ENCODE peak calls at places on chromosomes 3 and 15, in five cellular contexts. One of them, this sample, is unnamed. For H3K4me1, the result is how much of the 10 kb centered on the place peaks cover.

GRCh38 chr3:55620361-55621025 is 133.4 kb upstream of the WNT5A start:
- DNase-seq in H9: peak
- DNase-seq in H1: no peak
- DNase-seq in neuronal stem cell: no peak
- DNase-seq in mesenchymal stem cell: peak
- DNase-seq in this sample: peak

GRCh38 chr3:38723569-38724391 is 74.3 kb upstream of the SCN5A start:
- DNase-seq in H9: no peak
- DNase-seq in neuronal stem cell: no peak
- DNase-seq in H1: no peak
- DNase-seq in mesenchymal stem cell: no peak
- DNase-seq in this sample: no peak

GRCh38 chr3:184656430-184656990 is 55.4 kb downstream of the MAGEF1 start:
- DNase-seq in mesenchymal stem cell: no peak
- DNase-seq in neuronal stem cell: no peak
- DNase-seq in H9: no peak
- DNase-seq in H1: no peak
- DNase-seq in this sample: no peak

GRCh38 chr3:191634902-191635301 is 173.9 kb downstream of the PYDC2 start:
- DNase-seq in mesenchymal stem cell: no peak
- DNase-seq in H1: no peak
- DNase-seq in neuronal stem cell: no peak
- DNase-seq in H9: no peak
- DNase-seq in this sample: no peak

GRCh38 chr15:22947101-22948000 is 32.8 kb downstream of the CYFIP1 start:
- DNase-seq in H9: no peak
- DNase-seq in mesenchymal stem cell: no peak
- DNase-seq in neuronal stem cell: no peak
- DNase-seq in H1: no peak
- DNase-seq in this sample: no peak

GRCh38 chr3:52679139-52679538 is 6.6 kb downstream of the PBRM1 start:
- DNase-seq in H9: no peak
- DNase-seq in mesenchymal stem cell: no peak
- DNase-seq in neuronal stem cell: no peak
- DNase-seq in H1: no peak
- DNase-seq in this sample: no peak

GRCh38 chr3:141710888-141711616 is 27.0 kb upstream of the RNF7 start:
- DNase-seq in H9: no peak
- DNase-seq in H1: no peak
- DNase-seq in neuronal stem cell: no peak
- DNase-seq in mesenchymal stem cell: peak
- DNase-seq in this sample: peak

GRCh38 chr15:73318463-73319351 is 50.1 kb downstream of the HCN4 start:
- DNase-seq in neuronal stem cell: peak
- DNase-seq in H1: no peak
- DNase-seq in H9: peak
- DNase-seq in mesenchymal stem cell: no peak
- DNase-seq in this sample: no peak

GRCh38 chr15:68806220-68807105 is 14.2 kb downstream of the ANP32A start:
- DNase-seq in mesenchymal stem cell: no peak
- DNase-seq in neuronal stem cell: no peak
- DNase-seq in H1: no peak
- DNase-seq in H9: no peak
- DNase-seq in this sample: no peak

GRCh38 chr3:32391643-32392529 is at the start of gene CMTM7:
- DNase-seq in H9: peak
- DNase-seq in H1: no peak
- DNase-seq in neuronal stem cell: peak
- DNase-seq in mesenchymal stem cell: peak
- DNase-seq in this sample: peak

GRCh38 chr3:134463676-134464611 is 21.8 kb downstream of the ANAPC13 start:
- DNase-seq in mesenchymal stem cell: peak
- DNase-seq in H9: peak
- DNase-seq in neuronal stem cell: peak
- DNase-seq in H1: peak
- DNase-seq in this sample: peak

GRCh38 chr3:134931045-134931775 is 136.2 kb downstream of the EPHB1 start:
- DNase-seq in neuronal stem cell: no peak
- DNase-seq in mesenchymal stem cell: no peak
- DNase-seq in H9: peak
- DNase-seq in H1: no peak
- DNase-seq in this sample: no peak

GRCh38 chr3:50876947-50877346 is 202.2 kb downstream of the DOCK3 start:
- DNase-seq in mesenchymal stem cell: no peak
- DNase-seq in H1: no peak
- DNase-seq in neuronal stem cell: no peak
- DNase-seq in H9: no peak
- DNase-seq in this sample: no peak

GRCh38 chr15:64695571-64695992 is 79.8 kb downstream of the RBPMS2 start:
- DNase-seq in H9: no peak
- DNase-seq in H1: no peak
- DNase-seq in neuronal stem cell: no peak
- DNase-seq in mesenchymal stem cell: no peak
- DNase-seq in this sample: no peak

GRCh38 chr15:69766156-69766555 is 313.5 kb downstream of the RPLP1 start:
- DNase-seq in H9: no peak
- DNase-seq in neuronal stem cell: no peak
- DNase-seq in H1: no peak
- DNase-seq in mesenchymal stem cell: no peak
- DNase-seq in this sample: no peak

GRCh38 chr3:481680-482079 is 285.1 kb downstream of the CHL1 start:
- DNase-seq in H1: no peak
- DNase-seq in H9: no peak
- DNase-seq in mesenchymal stem cell: no peak
- DNase-seq in neuronal stem cell: no peak
- DNase-seq in this sample: no peak

GRCh38 chr3:185688808-185689207 is 102.7 kb downstream of the SENP2 start:
- DNase-seq in H1: peak
- DNase-seq in mesenchymal stem cell: peak
- DNase-seq in H9: peak
- DNase-seq in neuronal stem cell: no peak
- DNase-seq in this sample: peak

GRCh38 chr3:184757010-184757651 is 45.3 kb upstream of the MAGEF1 start:
- DNase-seq in H1: no peak
- DNase-seq in H9: peak
- DNase-seq in mesenchymal stem cell: peak
- DNase-seq in neuronal stem cell: no peak
- DNase-seq in this sample: no peak

GRCh38 chr3:52204337-52205073 is 6.5 kb downstream of the ALAS1 start:
- DNase-seq in H1: no peak
- DNase-seq in mesenchymal stem cell: no peak
- DNase-seq in neuronal stem cell: no peak
- DNase-seq in H9: no peak
- DNase-seq in this sample: no peak

GRCh38 chr3:112333386-112334334 is 704 bp downstream of the CD200 start:
- DNase-seq in H9: peak
- DNase-seq in H1: no peak
- DNase-seq in neuronal stem cell: no peak
- DNase-seq in mesenchymal stem cell: no peak
- DNase-seq in this sample: no peak

DNA sequence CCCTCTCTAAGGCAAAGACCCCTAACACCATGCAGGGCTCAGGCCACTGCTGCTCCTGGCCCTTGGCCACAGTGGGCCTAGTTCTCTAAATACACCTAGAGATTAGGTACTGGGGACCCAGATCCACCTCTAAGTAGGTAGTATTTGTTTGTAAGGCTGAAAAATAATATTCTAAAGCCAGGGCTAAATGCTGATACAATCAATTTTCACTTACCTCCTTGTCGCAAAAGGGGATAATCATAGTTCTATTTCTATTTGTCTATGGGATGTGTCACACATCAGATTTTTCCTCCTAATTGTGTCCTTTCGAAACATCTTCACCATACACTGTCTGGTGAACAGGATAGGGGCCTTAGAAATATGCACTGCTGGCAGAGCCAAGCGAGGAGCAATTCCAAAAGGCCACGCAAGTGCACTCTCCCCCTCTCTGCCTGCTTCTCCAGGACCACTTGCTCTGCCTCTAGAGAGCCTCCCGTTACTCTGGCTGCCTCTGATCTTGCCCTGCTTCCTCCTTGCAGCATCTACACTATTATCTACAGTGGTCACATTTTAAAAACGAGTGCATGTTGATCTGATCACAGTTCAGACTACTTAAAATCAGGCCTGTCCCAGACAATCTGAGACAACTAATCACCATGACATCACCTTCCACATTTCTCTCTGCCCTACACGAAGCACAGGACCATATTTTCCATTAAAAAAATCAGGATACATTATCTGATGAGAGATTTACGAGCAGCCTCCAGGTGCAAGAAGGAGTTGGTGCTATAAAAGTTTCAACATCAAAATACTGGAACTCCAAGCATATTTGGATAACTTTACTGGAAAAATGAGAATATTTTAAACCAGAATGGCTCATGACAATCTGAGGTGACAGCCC is 115.4 kb downstream of the MYLK start:
- DNase-seq in H1: no peak
- DNase-seq in neuronal stem cell: no peak
- DNase-seq in mesenchymal stem cell: no peak
- DNase-seq in H9: no peak
- DNase-seq in this sample: peak
- H4K91ac ChIP-seq in H1: no peak
- H4K91ac ChIP-seq in neuronal stem cell: no peak
- H4K91ac ChIP-seq in mesenchymal stem cell: peak
- H4K91ac ChIP-seq in H9: peak
- H4K91ac ChIP-seq in this sample: no peak

DNA sequence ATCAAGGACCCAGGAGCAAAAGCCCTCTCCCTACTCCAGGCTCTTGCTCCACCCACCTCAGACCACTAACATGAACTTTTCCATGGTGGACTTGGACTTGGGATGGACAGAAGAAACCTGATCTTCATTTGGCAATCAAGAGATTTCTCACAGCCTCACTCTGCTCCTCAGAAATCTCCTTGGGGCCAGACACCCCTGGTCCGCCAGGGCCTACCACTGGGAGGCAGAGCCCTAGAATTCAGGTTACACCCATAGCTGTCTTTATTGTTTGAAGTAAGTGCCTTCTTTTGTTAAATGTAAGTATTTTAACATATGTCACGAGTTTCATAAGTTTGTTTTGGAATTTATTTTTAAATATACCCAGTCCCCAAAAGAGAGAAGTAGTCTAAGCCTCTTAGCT is 13.2 kb downstream of the SHF start:
- DNase-seq in mesenchymal stem cell: no peak
- DNase-seq in H9: no peak
- DNase-seq in H1: no peak
- DNase-seq in neuronal stem cell: no peak
- DNase-seq in this sample: no peak
- H2BK12ac ChIP-seq in mesenchymal stem cell: no peak
- H2BK12ac ChIP-seq in H9: no peak
- H2BK12ac ChIP-seq in H1: no peak
- H2BK12ac ChIP-seq in neuronal stem cell: no peak
- H2BK12ac ChIP-seq in this sample: no peak

DNA sequence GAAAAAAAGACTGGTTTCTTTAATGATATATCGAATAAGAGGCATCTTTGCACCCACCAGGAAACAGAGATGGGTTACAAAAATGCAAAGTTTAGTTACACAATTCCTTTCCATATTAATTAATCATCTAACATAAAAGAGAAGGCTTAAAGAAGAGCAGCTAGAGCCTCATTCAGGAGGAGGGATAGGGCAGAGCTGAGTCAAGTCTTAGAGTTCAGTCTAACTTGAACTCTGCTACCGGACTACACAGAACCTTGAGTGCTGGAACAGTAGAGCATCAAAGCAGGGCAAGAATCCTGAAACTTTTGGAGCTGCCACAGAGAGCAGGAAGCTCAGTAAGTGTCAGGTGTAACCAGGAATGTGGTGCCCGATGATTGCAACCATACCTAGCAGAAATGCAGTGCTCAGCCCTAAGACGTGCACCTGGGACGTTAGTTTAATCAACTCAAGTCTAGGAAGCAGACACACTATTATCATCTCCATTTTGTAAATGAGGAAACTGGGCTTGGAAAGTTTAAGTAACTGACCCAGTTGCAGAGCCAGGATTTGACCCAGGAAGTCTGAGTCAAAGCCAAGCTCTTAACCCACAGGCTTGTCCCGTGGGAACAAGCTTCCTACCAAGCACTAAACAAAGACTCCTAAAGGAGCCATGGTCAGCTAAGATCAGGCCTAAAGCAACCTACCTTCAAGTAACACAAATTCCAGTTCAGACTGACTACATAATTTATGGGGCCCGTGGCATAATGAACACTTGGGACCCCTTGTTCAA is 187.4 kb downstream of the FOXP1 start:
- DNase-seq in H9: no peak
- DNase-seq in mesenchymal stem cell: peak
- DNase-seq in neuronal stem cell: no peak
- DNase-seq in H1: no peak
- DNase-seq in this sample: no peak
- H3K4me1 ChIP-seq in H9: under half
- H3K4me1 ChIP-seq in mesenchymal stem cell: under half
- H3K4me1 ChIP-seq in neuronal stem cell: under half
- H3K4me1 ChIP-seq in H1: under half
- H3K4me1 ChIP-seq in this sample: under half

GRCh38 chr3:194488007-194488742 is 1.4 kb upstream of the ATP13A3 start:
- DNase-seq in H1: no peak
- DNase-seq in mesenchymal stem cell: no peak
- DNase-seq in H9: no peak
- DNase-seq in neuronal stem cell: no peak
- DNase-seq in this sample: peak
- H4K91ac ChIP-seq in H1: no peak
- H4K91ac ChIP-seq in mesenchymal stem cell: peak
- H4K91ac ChIP-seq in H9: no peak
- H4K91ac ChIP-seq in neuronal stem cell: peak
- H4K91ac ChIP-seq in this sample: no peak

GRCh38 chr15:49372366-49372765 is 50.7 kb upstream of the FGF7 start:
- DNase-seq in neuronal stem cell: no peak
- DNase-seq in mesenchymal stem cell: no peak
- DNase-seq in H9: no peak
- DNase-seq in H1: no peak
- DNase-seq in this sample: no peak
- H2BK12ac ChIP-seq in neuronal stem cell: no peak
- H2BK12ac ChIP-seq in mesenchymal stem cell: no peak
- H2BK12ac ChIP-seq in H9: no peak
- H2BK12ac ChIP-seq in H1: no peak
- H2BK12ac ChIP-seq in this sample: no peak

DNA sequence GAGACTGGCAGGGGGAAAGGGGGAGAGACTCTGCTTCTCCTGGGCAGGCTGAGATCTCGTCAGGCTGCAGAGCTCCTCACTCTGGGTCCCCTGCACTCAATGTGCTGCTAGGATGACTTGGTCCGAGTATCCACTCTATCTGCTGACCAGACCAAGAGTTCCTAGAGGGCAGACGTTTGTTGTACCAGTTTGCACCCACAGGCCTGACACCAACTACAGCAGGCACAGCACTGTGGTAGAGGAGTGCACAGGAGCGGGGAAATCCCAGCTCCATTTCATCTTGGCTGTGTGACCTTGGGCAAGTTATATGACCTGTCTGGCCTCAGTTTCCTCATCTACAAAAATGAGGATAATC is 29.0 kb downstream of the CCDC12 start:
- DNase-seq in neuronal stem cell: no peak
- DNase-seq in H1: no peak
- DNase-seq in mesenchymal stem cell: no peak
- DNase-seq in H9: no peak
- DNase-seq in this sample: no peak
- H3K4me1 ChIP-seq in neuronal stem cell: under half
- H3K4me1 ChIP-seq in H1: under half
- H3K4me1 ChIP-seq in mesenchymal stem cell: half or more
- H3K4me1 ChIP-seq in H9: under half
- H3K4me1 ChIP-seq in this sample: half or more

GRCh38 chr3:150547045-150547753 is 612 bp downstream of the EIF2A start:
- DNase-seq in mesenchymal stem cell: peak
- DNase-seq in H1: no peak
- DNase-seq in H9: no peak
- DNase-seq in neuronal stem cell: no peak
- DNase-seq in this sample: peak
- H4K91ac ChIP-seq in mesenchymal stem cell: no peak
- H4K91ac ChIP-seq in H1: no peak
- H4K91ac ChIP-seq in H9: no peak
- H4K91ac ChIP-seq in neuronal stem cell: no peak
- H4K91ac ChIP-seq in this sample: no peak